ENCODE peak calls at places on chromosomes 6 and 20, in six cellular contexts. P is neuronal stem cell, Z is GM23248, J is HCT116, R is IMR-90, M is astrocyte. X is an unnamed sample.

GRCh38 chr6:53573299-53573698 is 28.4 kb upstream of the GCLC start:
- DNase-seq in Z (no peak), R (no peak), M (no peak), P (no peak), J (no peak), X (no peak)

GRCh38 chr6:17353440-17354175 is 39.8 kb upstream of the CAP2 start:
- DNase-seq in P (no peak), R (no peak), M (no peak), J (no peak), Z (no peak), X (no peak)

GRCh38 chr6:64330694-64331309 is 695.2 kb downstream of the PHF3 start:
- DNase-seq in P (peak; percentile 48), M (peak; percentile 1), Z (peak; percentile 69), J (no peak), R (peak; percentile 77), X (peak; percentile 51)

GRCh38 chr6:157148391-157149323 is 174.7 kb downstream of the TMEM242 start:
- DNase-seq in M (peak; percentile 97), R (peak; percentile 98), Z (peak; percentile 96), J (peak; percentile 75), P (no peak), X (peak; percentile 76)

GRCh38 chr6:125738276-125738675 is 11.2 kb upstream of the HEY2 start:
- DNase-seq in J (no peak), P (no peak), R (no peak), M (no peak), Z (no peak), X (no peak)

GRCh38 chr6:155303361-155303870 is 10.9 kb downstream of the TFB1M start:
- DNase-seq in J (no peak), Z (no peak), P (no peak), R (peak; percentile 30), M (no peak), X (no peak)

GRCh38 chr6:146347690-146348089 is 195.9 kb upstream of the RAB32 start:
- DNase-seq in M (no peak), J (no peak), P (no peak), R (no peak), Z (no peak), X (no peak)

GRCh38 chr6:128932061-128932460 is 49.1 kb downstream of the LAMA2 start:
- DNase-seq in P (no peak), J (no peak), R (peak; percentile 61), M (no peak), Z (peak; percentile 85), X (no peak)

GRCh38 chr6:134092449-134092848 is 40.0 kb upstream of the SLC2A12 start:
- DNase-seq in M (no peak), P (no peak), J (no peak), R (no peak), Z (no peak), X (no peak)

GRCh38 chr20:50318709-50319108 is 128.1 kb downstream of the CEBPB start:
- DNase-seq in J (no peak), R (no peak), M (no peak), P (no peak), Z (no peak), X (peak; percentile 53)

GRCh38 chr20:50314936-50315335 is 124.3 kb downstream of the CEBPB start:
- DNase-seq in M (no peak), J (no peak), Z (no peak), R (no peak), P (no peak), X (no peak)

GRCh38 chr20:50315811-50316551 is 125.4 kb downstream of the CEBPB start:
- DNase-seq in J (no peak), R (no peak), P (no peak), M (no peak), Z (no peak), X (no peak)

GRCh38 chr20:50317644-50318043 is 127.0 kb downstream of the CEBPB start:
- DNase-seq in M (no peak), Z (no peak), P (no peak), R (no peak), J (no peak), X (no peak)

DNA sequence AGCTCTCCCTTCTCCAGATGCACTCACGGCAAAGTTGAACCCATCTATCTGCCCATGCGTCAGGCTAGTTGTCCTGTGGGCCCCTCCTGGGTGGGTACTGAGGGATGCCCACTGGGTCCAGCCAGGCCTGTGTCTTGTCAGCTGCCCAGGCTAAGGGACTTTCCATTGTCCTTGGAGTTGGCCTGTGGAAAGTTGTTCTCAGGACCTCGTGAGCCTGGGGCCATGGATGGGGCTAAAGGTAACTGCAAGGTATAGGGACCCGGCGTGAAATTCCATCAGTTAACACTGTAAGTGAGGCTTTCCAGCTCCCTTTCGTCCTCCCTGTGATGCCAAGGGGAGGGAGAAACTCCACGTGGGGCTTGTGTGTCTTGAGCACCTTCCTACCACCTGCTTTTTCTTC is 126.5 kb downstream of the CEBPB start:
- DNase-seq in Z (no peak), M (no peak), P (no peak), J (no peak), R (no peak), X (no peak)
- H3K4me1 ChIP-seq in Z (peaks cover 30% of the 10 kb centered on the region), M (peaks cover 29% of the 10 kb centered on the region), P (peaks cover 18% of the 10 kb centered on the region), J (peaks cover 39% of the 10 kb centered on the region), R (peaks cover 29% of the 10 kb centered on the region), X (peaks cover 71% of the 10 kb centered on the region)

DNA sequence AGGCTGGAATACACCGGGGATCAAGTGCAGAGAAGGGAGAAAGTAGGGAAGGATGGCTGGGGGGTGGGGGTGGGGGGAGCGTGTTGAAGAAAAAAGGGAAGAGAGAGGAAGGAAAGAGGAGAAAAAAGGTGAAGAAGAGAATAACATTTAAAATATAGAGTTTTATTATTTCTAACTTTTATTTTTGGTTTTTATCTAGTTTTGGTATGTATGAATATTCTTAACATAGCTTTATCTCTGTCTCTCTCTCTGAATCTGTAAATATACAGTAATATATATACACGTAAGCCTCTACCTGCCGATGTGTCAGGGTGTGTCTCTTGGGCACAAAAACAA is 30.0 kb downstream of the HLA-F start:
- DNase-seq in M (no peak), J (no peak), Z (no peak), R (no peak), P (no peak), X (no peak)
- H3K4me3 ChIP-seq in M (peak overlapping the region; percentile 73), J (peak overlapping the region; percentile 83), Z (peak overlapping the region; percentile 86), R (peak overlapping the region; percentile 50), P (no peak overlapping the region), X (peak overlapping the region; percentile 52)

DNA sequence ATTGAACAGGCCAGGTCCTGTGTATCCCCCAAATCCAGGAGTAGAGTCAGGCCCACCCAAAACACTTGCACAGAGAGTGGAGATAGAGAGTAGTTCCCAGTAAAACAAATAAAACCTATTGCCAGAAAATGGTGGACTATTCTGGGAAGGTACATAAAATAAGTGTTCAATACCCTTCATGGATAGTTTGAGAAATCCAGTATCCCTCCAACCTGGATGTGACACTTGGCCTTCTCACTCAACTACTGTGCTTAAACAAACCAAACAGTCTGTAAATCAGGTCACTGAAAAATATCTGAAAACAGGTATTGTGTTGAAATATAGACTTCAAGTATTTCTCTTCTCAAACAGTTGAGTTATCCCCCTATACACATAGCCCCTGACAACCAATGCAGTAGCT is 161.6 kb upstream of the COL21A1 start:
- DNase-seq in R (no peak), M (no peak), J (no peak), Z (no peak), P (no peak), X (no peak)
- H2AFZ ChIP-seq in R (no peak overlapping the region), M (no peak overlapping the region), J (no peak overlapping the region), Z (no peak overlapping the region), P (no peak overlapping the region), X (no peak overlapping the region)

DNA sequence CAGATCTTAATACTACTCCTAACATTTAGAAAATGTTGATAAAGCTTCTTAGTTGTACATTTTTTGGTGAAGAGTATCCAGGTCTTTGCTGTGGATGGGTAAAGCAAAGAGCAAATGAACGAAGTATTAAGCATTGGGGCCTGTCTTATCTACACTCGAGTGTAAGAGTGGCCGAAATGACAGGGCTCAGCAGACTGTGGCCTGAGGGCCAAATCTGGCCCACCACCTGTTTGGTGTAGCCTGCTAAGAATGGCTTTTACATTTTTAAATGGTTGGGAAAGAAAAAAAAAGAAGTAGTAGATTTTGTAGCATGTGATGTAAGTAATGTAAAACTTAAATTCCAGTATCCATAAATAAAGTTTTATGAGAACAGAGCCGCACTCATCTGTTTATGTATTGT is 19.4 kb upstream of the MAPK13 start:
- DNase-seq in J (no peak), M (no peak), P (no peak), Z (no peak), R (no peak), X (no peak)
- H3K4me1 ChIP-seq in J (peaks cover 15% of the 10 kb centered on the region), M (no peaks in the 10 kb centered on the region), P (no peaks in the 10 kb centered on the region), Z (no peaks in the 10 kb centered on the region), R (no peaks in the 10 kb centered on the region), X (no peaks in the 10 kb centered on the region)

X was measured in PC-9.